ENCODE peak calls at places on chromosome 1, in nine cellular contexts. One of them, this sample, is unnamed.

GRCh38 chr1:231940721-231941120 is 314.1 kb downstream of the DISC1 start:
- DNase-seq in naive thymus-derived CD4-positive, alpha-beta T cell: no peak
- DNase-seq in activated CD4-positive, alpha-beta T cell treated with anti-CD3 and anti-CD28 coated beads for 48 hours: no peak
- DNase-seq in stimulated activated CD4-positive, alpha-beta T cell treated with anti-CD3 and anti-CD28 coated beads, Interleukin-4, amount 100 ng/mL, for 24 hours: no peak
- DNase-seq in ELR: no peak
- DNase-seq in GM23338: no peak
- DNase-seq in dorsolateral prefrontal cortex: no peak
- DNase-seq in cardiac muscle cell: no peak
- DNase-seq in activated T-helper 1 cell treated with anti-CD3 and anti-CD28 coated beads, Interleukin-12 subunit alpha, Interleukin-12 subunit beta, Interleukin-2, Interleukin-4 antibody, amounts not matched to agents 30 ng/mL and 10 ng/mL and 1 ng/mL, durations not matched to agents 14 hours and 24 hours and 36 hours: no peak
- DNase-seq in this sample: no peak

GRCh38 chr1:232566093-232566492 is 63.8 kb downstream of the SIPA1L2 start:
- DNase-seq in naive thymus-derived CD4-positive, alpha-beta T cell: no peak
- DNase-seq in activated CD4-positive, alpha-beta T cell treated with anti-CD3 and anti-CD28 coated beads for 48 hours: no peak
- DNase-seq in stimulated activated CD4-positive, alpha-beta T cell treated with anti-CD3 and anti-CD28 coated beads, Interleukin-4, amount 100 ng/mL, for 24 hours: no peak
- DNase-seq in ELR: no peak
- DNase-seq in GM23338: no peak
- DNase-seq in dorsolateral prefrontal cortex: no peak
- DNase-seq in cardiac muscle cell: no peak
- DNase-seq in activated T-helper 1 cell treated with anti-CD3 and anti-CD28 coated beads, Interleukin-12 subunit alpha, Interleukin-12 subunit beta, Interleukin-2, Interleukin-4 antibody, amounts not matched to agents 30 ng/mL and 10 ng/mL and 1 ng/mL, durations not matched to agents 14 hours and 24 hours and 36 hours: no peak
- DNase-seq in this sample: no peak

GRCh38 chr1:152977614-152978013 is 6.3 kb upstream of the SPRR1A start:
- DNase-seq in naive thymus-derived CD4-positive, alpha-beta T cell: no peak
- DNase-seq in activated CD4-positive, alpha-beta T cell treated with anti-CD3 and anti-CD28 coated beads for 48 hours: no peak
- DNase-seq in stimulated activated CD4-positive, alpha-beta T cell treated with anti-CD3 and anti-CD28 coated beads, Interleukin-4, amount 100 ng/mL, for 24 hours: no peak
- DNase-seq in ELR: no peak
- DNase-seq in GM23338: no peak
- DNase-seq in dorsolateral prefrontal cortex: no peak
- DNase-seq in cardiac muscle cell: no peak
- DNase-seq in activated T-helper 1 cell treated with anti-CD3 and anti-CD28 coated beads, Interleukin-12 subunit alpha, Interleukin-12 subunit beta, Interleukin-2, Interleukin-4 antibody, amounts not matched to agents 30 ng/mL and 10 ng/mL and 1 ng/mL, durations not matched to agents 14 hours and 24 hours and 36 hours: no peak
- DNase-seq in this sample: no peak

GRCh38 chr1:226846801-226847200 is 23.6 kb upstream of the PSEN2 start:
- DNase-seq in naive thymus-derived CD4-positive, alpha-beta T cell: no peak
- DNase-seq in activated CD4-positive, alpha-beta T cell treated with anti-CD3 and anti-CD28 coated beads for 48 hours: no peak
- DNase-seq in stimulated activated CD4-positive, alpha-beta T cell treated with anti-CD3 and anti-CD28 coated beads, Interleukin-4, amount 100 ng/mL, for 24 hours: no peak
- DNase-seq in ELR: peak; percentile 56
- DNase-seq in GM23338: no peak
- DNase-seq in dorsolateral prefrontal cortex: no peak
- DNase-seq in cardiac muscle cell: no peak
- DNase-seq in activated T-helper 1 cell treated with anti-CD3 and anti-CD28 coated beads, Interleukin-12 subunit alpha, Interleukin-12 subunit beta, Interleukin-2, Interleukin-4 antibody, amounts not matched to agents 30 ng/mL and 10 ng/mL and 1 ng/mL, durations not matched to agents 14 hours and 24 hours and 36 hours: no peak
- DNase-seq in this sample: no peak

GRCh38 chr1:33347650-33347992 is 26.7 kb upstream of the A3GALT2 start:
- DNase-seq in naive thymus-derived CD4-positive, alpha-beta T cell: no peak
- DNase-seq in activated CD4-positive, alpha-beta T cell treated with anti-CD3 and anti-CD28 coated beads for 48 hours: no peak
- DNase-seq in stimulated activated CD4-positive, alpha-beta T cell treated with anti-CD3 and anti-CD28 coated beads, Interleukin-4, amount 100 ng/mL, for 24 hours: no peak
- DNase-seq in ELR: peak; percentile 71
- DNase-seq in GM23338: no peak
- DNase-seq in dorsolateral prefrontal cortex: no peak
- DNase-seq in cardiac muscle cell: no peak
- DNase-seq in activated T-helper 1 cell treated with anti-CD3 and anti-CD28 coated beads, Interleukin-12 subunit alpha, Interleukin-12 subunit beta, Interleukin-2, Interleukin-4 antibody, amounts not matched to agents 30 ng/mL and 10 ng/mL and 1 ng/mL, durations not matched to agents 14 hours and 24 hours and 36 hours: no peak
- DNase-seq in this sample: peak; percentile 41

GRCh38 chr1:102799496-102799895 is 308.8 kb downstream of the COL11A1 start:
- DNase-seq in naive thymus-derived CD4-positive, alpha-beta T cell: no peak
- DNase-seq in activated CD4-positive, alpha-beta T cell treated with anti-CD3 and anti-CD28 coated beads for 48 hours: no peak
- DNase-seq in stimulated activated CD4-positive, alpha-beta T cell treated with anti-CD3 and anti-CD28 coated beads, Interleukin-4, amount 100 ng/mL, for 24 hours: no peak
- DNase-seq in ELR: peak; percentile 15
- DNase-seq in GM23338: no peak
- DNase-seq in dorsolateral prefrontal cortex: no peak
- DNase-seq in cardiac muscle cell: no peak
- DNase-seq in activated T-helper 1 cell treated with anti-CD3 and anti-CD28 coated beads, Interleukin-12 subunit alpha, Interleukin-12 subunit beta, Interleukin-2, Interleukin-4 antibody, amounts not matched to agents 30 ng/mL and 10 ng/mL and 1 ng/mL, durations not matched to agents 14 hours and 24 hours and 36 hours: no peak
- DNase-seq in this sample: no peak

GRCh38 chr1:37537378-37537777 is 16.7 kb downstream of the SNIP1 start:
- DNase-seq in naive thymus-derived CD4-positive, alpha-beta T cell: no peak
- DNase-seq in activated CD4-positive, alpha-beta T cell treated with anti-CD3 and anti-CD28 coated beads for 48 hours: peak; percentile 14
- DNase-seq in stimulated activated CD4-positive, alpha-beta T cell treated with anti-CD3 and anti-CD28 coated beads, Interleukin-4, amount 100 ng/mL, for 24 hours: no peak
- DNase-seq in ELR: peak; percentile 55
- DNase-seq in GM23338: no peak
- DNase-seq in dorsolateral prefrontal cortex: no peak
- DNase-seq in cardiac muscle cell: no peak
- DNase-seq in activated T-helper 1 cell treated with anti-CD3 and anti-CD28 coated beads, Interleukin-12 subunit alpha, Interleukin-12 subunit beta, Interleukin-2, Interleukin-4 antibody, amounts not matched to agents 30 ng/mL and 10 ng/mL and 1 ng/mL, durations not matched to agents 14 hours and 24 hours and 36 hours: no peak
- DNase-seq in this sample: peak; percentile 54

GRCh38 chr1:166139735-166140134 is 27.1 kb downstream of the FAM78B start:
- DNase-seq in naive thymus-derived CD4-positive, alpha-beta T cell: no peak
- DNase-seq in activated CD4-positive, alpha-beta T cell treated with anti-CD3 and anti-CD28 coated beads for 48 hours: no peak
- DNase-seq in stimulated activated CD4-positive, alpha-beta T cell treated with anti-CD3 and anti-CD28 coated beads, Interleukin-4, amount 100 ng/mL, for 24 hours: no peak
- DNase-seq in ELR: no peak
- DNase-seq in GM23338: peak; percentile 33
- DNase-seq in dorsolateral prefrontal cortex: no peak
- DNase-seq in cardiac muscle cell: no peak
- DNase-seq in activated T-helper 1 cell treated with anti-CD3 and anti-CD28 coated beads, Interleukin-12 subunit alpha, Interleukin-12 subunit beta, Interleukin-2, Interleukin-4 antibody, amounts not matched to agents 30 ng/mL and 10 ng/mL and 1 ng/mL, durations not matched to agents 14 hours and 24 hours and 36 hours: no peak
- DNase-seq in this sample: no peak

GRCh38 chr1:68384321-68384813 is 65.4 kb downstream of the RPE65 start:
- DNase-seq in naive thymus-derived CD4-positive, alpha-beta T cell: no peak
- DNase-seq in activated CD4-positive, alpha-beta T cell treated with anti-CD3 and anti-CD28 coated beads for 48 hours: peak; percentile 2
- DNase-seq in stimulated activated CD4-positive, alpha-beta T cell treated with anti-CD3 and anti-CD28 coated beads, Interleukin-4, amount 100 ng/mL, for 24 hours: no peak
- DNase-seq in ELR: peak; percentile 99
- DNase-seq in GM23338: no peak
- DNase-seq in dorsolateral prefrontal cortex: no peak
- DNase-seq in cardiac muscle cell: no peak
- DNase-seq in activated T-helper 1 cell treated with anti-CD3 and anti-CD28 coated beads, Interleukin-12 subunit alpha, Interleukin-12 subunit beta, Interleukin-2, Interleukin-4 antibody, amounts not matched to agents 30 ng/mL and 10 ng/mL and 1 ng/mL, durations not matched to agents 14 hours and 24 hours and 36 hours: no peak
- DNase-seq in this sample: peak; percentile 100

GRCh38 chr1:158366783-158367182 is 13.1 kb downstream of the CD1E start:
- DNase-seq in naive thymus-derived CD4-positive, alpha-beta T cell: no peak
- DNase-seq in activated CD4-positive, alpha-beta T cell treated with anti-CD3 and anti-CD28 coated beads for 48 hours: no peak
- DNase-seq in stimulated activated CD4-positive, alpha-beta T cell treated with anti-CD3 and anti-CD28 coated beads, Interleukin-4, amount 100 ng/mL, for 24 hours: no peak
- DNase-seq in ELR: no peak
- DNase-seq in GM23338: no peak
- DNase-seq in dorsolateral prefrontal cortex: no peak
- DNase-seq in cardiac muscle cell: no peak
- DNase-seq in activated T-helper 1 cell treated with anti-CD3 and anti-CD28 coated beads, Interleukin-12 subunit alpha, Interleukin-12 subunit beta, Interleukin-2, Interleukin-4 antibody, amounts not matched to agents 30 ng/mL and 10 ng/mL and 1 ng/mL, durations not matched to agents 14 hours and 24 hours and 36 hours: no peak
- DNase-seq in this sample: no peak

GRCh38 chr1:204410764-204411450 is 710 bp downstream of the PPP1R15B start:
- DNase-seq in naive thymus-derived CD4-positive, alpha-beta T cell: peak; percentile 20
- DNase-seq in activated CD4-positive, alpha-beta T cell treated with anti-CD3 and anti-CD28 coated beads for 48 hours: peak; percentile 52
- DNase-seq in stimulated activated CD4-positive, alpha-beta T cell treated with anti-CD3 and anti-CD28 coated beads, Interleukin-4, amount 100 ng/mL, for 24 hours: peak; percentile 39
- DNase-seq in ELR: peak; percentile 56
- DNase-seq in GM23338: peak; percentile 60
- DNase-seq in dorsolateral prefrontal cortex: peak; percentile 52
- DNase-seq in cardiac muscle cell: peak; percentile 60
- DNase-seq in activated T-helper 1 cell treated with anti-CD3 and anti-CD28 coated beads, Interleukin-12 subunit alpha, Interleukin-12 subunit beta, Interleukin-2, Interleukin-4 antibody, amounts not matched to agents 30 ng/mL and 10 ng/mL and 1 ng/mL, durations not matched to agents 14 hours and 24 hours and 36 hours: peak; percentile 48
- DNase-seq in this sample: peak; percentile 53

GRCh38 chr1:59846895-59847282 is 32.1 kb downstream of the HOOK1 start:
- DNase-seq in naive thymus-derived CD4-positive, alpha-beta T cell: no peak
- DNase-seq in activated CD4-positive, alpha-beta T cell treated with anti-CD3 and anti-CD28 coated beads for 48 hours: no peak
- DNase-seq in stimulated activated CD4-positive, alpha-beta T cell treated with anti-CD3 and anti-CD28 coated beads, Interleukin-4, amount 100 ng/mL, for 24 hours: no peak
- DNase-seq in ELR: no peak
- DNase-seq in GM23338: no peak
- DNase-seq in dorsolateral prefrontal cortex: no peak
- DNase-seq in cardiac muscle cell: no peak
- DNase-seq in activated T-helper 1 cell treated with anti-CD3 and anti-CD28 coated beads, Interleukin-12 subunit alpha, Interleukin-12 subunit beta, Interleukin-2, Interleukin-4 antibody, amounts not matched to agents 30 ng/mL and 10 ng/mL and 1 ng/mL, durations not matched to agents 14 hours and 24 hours and 36 hours: no peak
- DNase-seq in this sample: no peak

This sample was measured in kidney tubule cell.